ENCODE peak calls at places on chromosome 1, in six cellular contexts. G, L, Z, O, Q and S are unnamed samples.

GRCh38 chr1:78005755-78006154 is 1.0 kb downstream of the DNAJB4 start:
- DNase-seq in G (no peak), L (no peak), Z (peak), O (no peak), Q (peak), S (no peak)

GRCh38 chr1:182249201-182249676 is 142.4 kb downstream of the GLUL start:
- DNase-seq in G (no peak), L (no peak), Z (peak), O (peak), Q (no peak), S (no peak)

GRCh38 chr1:228978486-228979324 is 243.4 kb downstream of the RHOU start:
- DNase-seq in G (no peak), L (peak), Z (no peak), O (no peak), Q (no peak), S (no peak)

GRCh38 chr1:183306317-183307042 is 111.7 kb downstream of the NMNAT2 start:
- DNase-seq in G (peak), L (peak), Z (peak), O (no peak), Q (no peak), S (no peak)

GRCh38 chr1:116130376-116130775 is 19.2 kb downstream of the MAB21L3 start:
- DNase-seq in G (no peak), L (no peak), Z (no peak), O (no peak), Q (no peak), S (no peak)

GRCh38 chr1:68173283-68174172 is 58.8 kb downstream of the WLS start:
- DNase-seq in G (no peak), L (no peak), Z (no peak), O (no peak), Q (no peak), S (peak)

GRCh38 chr1:182485861-182486260 is 35.9 kb downstream of the RGSL1 start:
- DNase-seq in G (no peak), L (no peak), Z (no peak), O (no peak), Q (no peak), S (no peak)

GRCh38 chr1:55544826-55545225 is 329.7 kb upstream of the USP24 start:
- DNase-seq in G (no peak), L (no peak), Z (no peak), O (no peak), Q (no peak), S (no peak)

GRCh38 chr1:208093754-208094719 is 150.1 kb downstream of the PLXNA2 start:
- DNase-seq in G (peak), L (peak), Z (peak), O (no peak), Q (peak), S (peak)

GRCh38 chr1:205344010-205344808 is 12.5 kb downstream of the KLHDC8A start:
- DNase-seq in G (no peak), L (peak), Z (peak), O (no peak), Q (no peak), S (no peak)

GRCh38 chr1:201353186-201353940 is 24.1 kb downstream of the TNNT2 start:
- DNase-seq in G (no peak), L (peak), Z (no peak), O (no peak), Q (no peak), S (no peak)

GRCh38 chr1:79198841-79199240 is 192.3 kb upstream of the ADGRL4 start:
- DNase-seq in G (no peak), L (no peak), Z (no peak), O (no peak), Q (no peak), S (no peak)

GRCh38 chr1:63797056-63797726 is 23.4 kb downstream of the ROR1 start:
- DNase-seq in G (no peak), L (no peak), Z (peak), O (no peak), Q (no peak), S (no peak)

GRCh38 chr1:246048693-246049092 is 458.4 kb downstream of the SMYD3 start:
- DNase-seq in G (no peak), L (no peak), Z (no peak), O (no peak), Q (no peak), S (no peak)

GRCh38 chr1:15418811-15419515 is 9.3 kb downstream of the EFHD2 start:
- DNase-seq in G (no peak), L (no peak), Z (no peak), O (no peak), Q (no peak), S (no peak)

GRCh38 chr1:94384485-94385353 is 33.5 kb upstream of the ABCD3 start:
- DNase-seq in G (peak), L (no peak), Z (peak), O (no peak), Q (no peak), S (no peak)

GRCh38 chr1:205319081-205320018 is 2.2 kb downstream of the NUAK2 start:
- DNase-seq in G (no peak), L (no peak), Z (peak), O (no peak), Q (no peak), S (no peak)

GRCh38 chr1:31101147-31101502 is 35.6 kb upstream of the PUM1 start:
- DNase-seq in G (no peak), L (no peak), Z (peak), O (no peak), Q (no peak), S (no peak)

GRCh38 chr1:204079608-204079999 is 6.7 kb downstream of the SOX13 start:
- DNase-seq in G (no peak), L (peak), Z (no peak), O (no peak), Q (no peak), S (no peak)

GRCh38 chr1:229884765-229885164 is 182.3 kb upstream of the GALNT2 start:
- DNase-seq in G (no peak), L (no peak), Z (no peak), O (no peak), Q (no peak), S (no peak)

GRCh38 chr1:56167596-56167995 is 411.8 kb downstream of the PLPP3 start:
- DNase-seq in G (no peak), L (peak), Z (no peak), O (no peak), Q (no peak), S (no peak)

GRCh38 chr1:3457910-3458621 is 3.6 kb downstream of the ARHGEF16 start:
- DNase-seq in G (no peak), L (no peak), Z (peak), O (no peak), Q (no peak), S (no peak)

GRCh38 chr1:168970945-168971799 is 135.3 kb upstream of the ATP1B1 start:
- DNase-seq in G (no peak), L (peak), Z (no peak), O (no peak), Q (no peak), S (no peak)

GRCh38 chr1:245687636-245688535 is 533.1 kb downstream of the KIF26B start:
- DNase-seq in G (no peak), L (peak), Z (no peak), O (no peak), Q (no peak), S (no peak)

GRCh38 chr1:247517795-247518612 is 18.2 kb downstream of the OR2C3 start:
- DNase-seq in G (no peak), L (peak), Z (no peak), O (no peak), Q (no peak), S (no peak)

GRCh38 chr1:52368383-52369172 is 2.6 kb upstream of the CC2D1B start:
- DNase-seq in G (peak), L (peak), Z (peak), O (no peak), Q (peak), S (no peak)

GRCh38 chr1:206691604-206692003 is 6.9 kb downstream of the MAPKAPK2 start:
- DNase-seq in G (no peak), L (no peak), Z (peak), O (no peak), Q (no peak), S (no peak)

GRCh38 chr1:198203434-198203833 is 46.6 kb downstream of the NEK7 start:
- DNase-seq in G (no peak), L (peak), Z (no peak), O (no peak), Q (no peak), S (no peak)

GRCh38 chr1:221801773-221802516 is 60.1 kb upstream of the DUSP10 start:
- DNase-seq in G (peak), L (peak), Z (no peak), O (no peak), Q (no peak), S (peak)

GRCh38 chr1:3038113-3038551 is 16.9 kb downstream of the ACTRT2 start:
- DNase-seq in G (no peak), L (no peak), Z (no peak), O (no peak), Q (no peak), S (no peak)

GRCh38 chr1:112513112-112513870 is 4.5 kb downstream of the WNT2B start:
- DNase-seq in G (no peak), L (no peak), Z (no peak), O (no peak), Q (no peak), S (no peak)

GRCh38 chr1:2240251-2241156 is 12.4 kb downstream of the SKI start:
- DNase-seq in G (no peak), L (no peak), Z (no peak), O (no peak), Q (no peak), S (no peak)

GRCh38 chr1:241716915-241717651 is 65.0 kb downstream of the WDR64 start:
- DNase-seq in G (no peak), L (no peak), Z (no peak), O (no peak), Q (no peak), S (no peak)

GRCh38 chr1:62716397-62716796 is 28.2 kb upstream of the DOCK7 start:
- DNase-seq in G (no peak), L (no peak), Z (no peak), O (no peak), Q (no peak), S (no peak)
- TF ChIP-seq REST in G (no peak), L (no peak), Z (no peak), O (no peak), Q (no peak), S (no peak)

GRCh38 chr1:32398401-32398800 is 4.2 kb upstream of the BSDC1 start:
- DNase-seq in G (no peak), L (no peak), Z (no peak), O (no peak), Q (no peak), S (no peak)
- TF ChIP-seq REST in G (no peak), L (no peak), Z (no peak), O (no peak), Q (no peak), S (no peak)

GRCh38 chr1:96364576-96364975 is 357.0 kb upstream of the PTBP2 start:
- DNase-seq in G (no peak), L (no peak), Z (no peak), O (no peak), Q (no peak), S (no peak)
- TF ChIP-seq REST in G (no peak), L (no peak), Z (no peak), O (no peak), Q (no peak), S (no peak)

GRCh38 chr1:235017719-235018118 is 110.9 kb downstream of the TOMM20 start:
- DNase-seq in G (no peak), L (no peak), Z (peak), O (no peak), Q (no peak), S (no peak)
- TF ChIP-seq REST in G (no peak), L (no peak), Z (no peak), O (no peak), Q (no peak), S (no peak)

DNA sequence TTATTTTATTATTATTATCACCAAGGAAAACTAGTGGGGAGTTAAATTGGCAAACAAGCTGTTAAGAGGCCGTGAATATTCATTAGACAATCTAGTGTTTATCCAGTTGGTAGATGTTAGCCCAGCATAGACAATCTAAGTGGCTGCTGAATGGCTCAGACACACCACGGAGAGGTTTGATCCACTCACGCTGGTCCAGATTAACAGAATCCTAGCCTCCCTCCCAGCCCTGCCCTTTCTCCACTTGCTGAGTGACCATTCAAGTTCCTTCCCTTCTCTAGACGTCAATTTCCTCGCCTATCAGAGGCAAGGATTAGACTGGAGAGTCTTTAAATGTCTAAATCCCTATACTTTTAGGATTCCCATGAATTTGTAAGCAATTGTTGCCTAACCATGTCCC is 80.1 kb downstream of the RRAGC start:
- DNase-seq in G (no peak), L (no peak), Z (no peak), O (no peak), Q (no peak), S (no peak)
- TF ChIP-seq REST in G (no peak), L (no peak), Z (no peak), O (no peak), Q (no peak), S (no peak)

GRCh38 chr1:41627491-41628280 is 143.2 kb upstream of the EDN2 start:
- DNase-seq in G (no peak), L (no peak), Z (no peak), O (no peak), Q (no peak), S (no peak)

GRCh38 chr1:41623736-41624135 is 139.3 kb upstream of the EDN2 start:
- DNase-seq in G (no peak), L (no peak), Z (no peak), O (no peak), Q (no peak), S (no peak)

GRCh38 chr1:41629136-41629535 is 144.7 kb upstream of the EDN2 start:
- DNase-seq in G (no peak), L (no peak), Z (no peak), O (no peak), Q (no peak), S (no peak)

GRCh38 chr1:41626616-41627375 is 142.3 kb upstream of the EDN2 start:
- DNase-seq in G (no peak), L (no peak), Z (no peak), O (peak), Q (peak), S (no peak)

DNA sequence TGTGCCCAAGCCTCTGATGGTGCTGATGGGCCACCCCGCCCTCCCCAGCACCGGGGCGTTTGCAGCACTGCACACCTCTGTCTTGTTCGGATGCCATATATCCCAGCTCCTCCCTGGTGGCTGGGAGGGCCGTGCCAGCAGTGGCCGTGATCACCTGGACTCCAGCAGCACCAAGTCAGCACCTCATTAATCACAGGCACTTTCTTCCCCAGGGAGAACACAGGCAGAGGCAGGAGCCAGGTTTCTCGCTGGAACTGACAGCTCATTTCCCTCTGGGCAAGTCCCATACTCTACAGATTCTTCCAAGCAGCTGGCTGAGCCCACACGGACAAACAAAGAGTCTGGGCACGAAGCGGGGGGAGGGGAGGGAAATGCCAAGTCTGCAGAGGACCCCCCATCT is 141.7 kb upstream of the EDN2 start:
- DNase-seq in G (no peak), L (no peak), Z (no peak), O (no peak), Q (no peak), S (no peak)
- TF ChIP-seq REST in G (no peak), L (no peak), Z (no peak), O (no peak), Q (no peak), S (no peak)